ENCODE peak calls at places on chromosomes 16 and 17, in nine cellular contexts. One of them, this sample, is unnamed.

GRCh38 chr17:77391668-77392375 is 251.1 kb downstream of the SEC14L1 start:
- DNase-seq in GM23338: peak
- DNase-seq in lower lobe of right lung: no peak
- DNase-seq in PC-3: peak
- DNase-seq in GM12865: no peak
- DNase-seq in progenitor cell of endocrine pancreas: no peak
- DNase-seq in esophagus muscularis mucosa: no peak
- DNase-seq in heart right ventricle: no peak
- DNase-seq in RWPE2: no peak
- DNase-seq in this sample: peak

GRCh38 chr17:79320331-79320730 is 245.7 kb downstream of the ENGASE start:
- DNase-seq in lower lobe of right lung: no peak
- DNase-seq in esophagus muscularis mucosa: no peak
- DNase-seq in progenitor cell of endocrine pancreas: no peak
- DNase-seq in GM12865: no peak
- DNase-seq in GM23338: no peak
- DNase-seq in RWPE2: no peak
- DNase-seq in PC-3: no peak
- DNase-seq in heart right ventricle: no peak
- DNase-seq in this sample: no peak

GRCh38 chr16:73152731-73153130 is 104.8 kb upstream of the ZFHX3 start:
- DNase-seq in lower lobe of right lung: no peak
- DNase-seq in RWPE2: no peak
- DNase-seq in progenitor cell of endocrine pancreas: peak
- DNase-seq in esophagus muscularis mucosa: no peak
- DNase-seq in GM23338: peak
- DNase-seq in PC-3: no peak
- DNase-seq in heart right ventricle: no peak
- DNase-seq in GM12865: no peak
- DNase-seq in this sample: no peak

GRCh38 chr16:27429981-27430441 is 28.0 kb downstream of the IL21R start:
- DNase-seq in GM12865: peak
- DNase-seq in progenitor cell of endocrine pancreas: peak
- DNase-seq in esophagus muscularis mucosa: peak
- DNase-seq in heart right ventricle: peak
- DNase-seq in lower lobe of right lung: no peak
- DNase-seq in RWPE2: no peak
- DNase-seq in PC-3: no peak
- DNase-seq in GM23338: no peak
- DNase-seq in this sample: no peak

GRCh38 chr17:59754547-59754946 is 47.1 kb downstream of the VMP1 start:
- DNase-seq in PC-3: peak
- DNase-seq in esophagus muscularis mucosa: no peak
- DNase-seq in lower lobe of right lung: no peak
- DNase-seq in RWPE2: peak
- DNase-seq in GM23338: no peak
- DNase-seq in progenitor cell of endocrine pancreas: no peak
- DNase-seq in heart right ventricle: no peak
- DNase-seq in GM12865: peak
- DNase-seq in this sample: peak

GRCh38 chr17:40317345-40317873 is 8.4 kb downstream of the RARA start:
- DNase-seq in PC-3: peak
- DNase-seq in GM12865: peak
- DNase-seq in heart right ventricle: peak
- DNase-seq in GM23338: peak
- DNase-seq in lower lobe of right lung: no peak
- DNase-seq in esophagus muscularis mucosa: no peak
- DNase-seq in progenitor cell of endocrine pancreas: no peak
- DNase-seq in RWPE2: no peak
- DNase-seq in this sample: peak

GRCh38 chr17:48528153-48528912 is 2.5 kb downstream of the HOXB1 start:
- DNase-seq in heart right ventricle: no peak
- DNase-seq in progenitor cell of endocrine pancreas: no peak
- DNase-seq in lower lobe of right lung: no peak
- DNase-seq in PC-3: no peak
- DNase-seq in GM12865: no peak
- DNase-seq in RWPE2: no peak
- DNase-seq in GM23338: peak
- DNase-seq in esophagus muscularis mucosa: no peak
- DNase-seq in this sample: no peak

GRCh38 chr17:76276461-76277299 is 11.5 kb downstream of the UBALD2 start:
- DNase-seq in lower lobe of right lung: no peak
- DNase-seq in GM12865: no peak
- DNase-seq in GM23338: no peak
- DNase-seq in progenitor cell of endocrine pancreas: no peak
- DNase-seq in heart right ventricle: no peak
- DNase-seq in esophagus muscularis mucosa: no peak
- DNase-seq in RWPE2: no peak
- DNase-seq in PC-3: peak
- DNase-seq in this sample: peak

GRCh38 chr16:67284699-67285646 is 5.6 kb downstream of the PLEKHG4 start:
- DNase-seq in esophagus muscularis mucosa: no peak
- DNase-seq in GM12865: peak
- DNase-seq in lower lobe of right lung: peak
- DNase-seq in progenitor cell of endocrine pancreas: peak
- DNase-seq in GM23338: peak
- DNase-seq in heart right ventricle: peak
- DNase-seq in RWPE2: peak
- DNase-seq in PC-3: peak
- DNase-seq in this sample: peak

GRCh38 chr17:38550661-38551060 is 55.1 kb downstream of the SRCIN1 start:
- DNase-seq in RWPE2: no peak
- DNase-seq in lower lobe of right lung: no peak
- DNase-seq in esophagus muscularis mucosa: no peak
- DNase-seq in heart right ventricle: peak
- DNase-seq in GM23338: no peak
- DNase-seq in GM12865: no peak
- DNase-seq in progenitor cell of endocrine pancreas: no peak
- DNase-seq in PC-3: peak
- DNase-seq in this sample: peak

GRCh38 chr16:25135239-25135878 is 23.8 kb downstream of the LCMT1 start:
- DNase-seq in lower lobe of right lung: no peak
- DNase-seq in RWPE2: no peak
- DNase-seq in PC-3: peak
- DNase-seq in esophagus muscularis mucosa: no peak
- DNase-seq in GM23338: no peak
- DNase-seq in progenitor cell of endocrine pancreas: no peak
- DNase-seq in heart right ventricle: no peak
- DNase-seq in GM12865: no peak
- DNase-seq in this sample: peak

GRCh38 chr17:2016494-2016893 is 8.6 kb downstream of the RTN4RL1 start:
- DNase-seq in esophagus muscularis mucosa: no peak
- DNase-seq in progenitor cell of endocrine pancreas: no peak
- DNase-seq in PC-3: no peak
- DNase-seq in GM12865: no peak
- DNase-seq in heart right ventricle: no peak
- DNase-seq in lower lobe of right lung: no peak
- DNase-seq in GM23338: no peak
- DNase-seq in RWPE2: no peak
- DNase-seq in this sample: no peak

DNA sequence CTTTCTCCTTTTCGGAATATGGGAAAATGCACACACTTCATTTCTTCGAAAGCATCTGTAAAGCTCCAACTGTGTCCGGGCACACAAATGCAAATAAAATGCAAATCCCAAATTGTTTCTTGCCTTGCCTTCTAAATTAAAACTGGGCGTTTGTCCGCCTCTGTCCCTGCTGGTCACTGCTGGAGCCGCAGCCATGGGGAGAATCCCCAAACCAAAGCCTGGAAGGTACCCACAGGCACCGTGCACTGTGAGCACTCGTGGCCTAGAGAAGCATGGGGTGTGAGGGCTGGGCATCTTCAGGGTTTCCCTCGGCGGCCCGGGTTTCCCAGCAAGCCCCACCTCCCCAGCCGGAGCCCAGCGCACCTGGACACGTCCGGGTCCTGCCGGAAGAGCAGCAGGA is 2.9 kb downstream of the SLC47A2 start:
- DNase-seq in GM23338: peak
- DNase-seq in lower lobe of right lung: no peak
- DNase-seq in heart right ventricle: no peak
- DNase-seq in progenitor cell of endocrine pancreas: no peak
- DNase-seq in PC-3: peak
- DNase-seq in GM12865: no peak
- DNase-seq in esophagus muscularis mucosa: no peak
- DNase-seq in RWPE2: no peak
- DNase-seq in this sample: no peak
- TF ChIP-seq CTCF in GM23338: peak
- TF ChIP-seq CTCF in lower lobe of right lung: no peak
- TF ChIP-seq CTCF in heart right ventricle: no peak
- TF ChIP-seq CTCF in progenitor cell of endocrine pancreas: peak
- TF ChIP-seq CTCF in PC-3: peak
- TF ChIP-seq CTCF in GM12865: peak
- TF ChIP-seq CTCF in esophagus muscularis mucosa: no peak
- TF ChIP-seq CTCF in RWPE2: no peak
- TF ChIP-seq CTCF in this sample: no peak

DNA sequence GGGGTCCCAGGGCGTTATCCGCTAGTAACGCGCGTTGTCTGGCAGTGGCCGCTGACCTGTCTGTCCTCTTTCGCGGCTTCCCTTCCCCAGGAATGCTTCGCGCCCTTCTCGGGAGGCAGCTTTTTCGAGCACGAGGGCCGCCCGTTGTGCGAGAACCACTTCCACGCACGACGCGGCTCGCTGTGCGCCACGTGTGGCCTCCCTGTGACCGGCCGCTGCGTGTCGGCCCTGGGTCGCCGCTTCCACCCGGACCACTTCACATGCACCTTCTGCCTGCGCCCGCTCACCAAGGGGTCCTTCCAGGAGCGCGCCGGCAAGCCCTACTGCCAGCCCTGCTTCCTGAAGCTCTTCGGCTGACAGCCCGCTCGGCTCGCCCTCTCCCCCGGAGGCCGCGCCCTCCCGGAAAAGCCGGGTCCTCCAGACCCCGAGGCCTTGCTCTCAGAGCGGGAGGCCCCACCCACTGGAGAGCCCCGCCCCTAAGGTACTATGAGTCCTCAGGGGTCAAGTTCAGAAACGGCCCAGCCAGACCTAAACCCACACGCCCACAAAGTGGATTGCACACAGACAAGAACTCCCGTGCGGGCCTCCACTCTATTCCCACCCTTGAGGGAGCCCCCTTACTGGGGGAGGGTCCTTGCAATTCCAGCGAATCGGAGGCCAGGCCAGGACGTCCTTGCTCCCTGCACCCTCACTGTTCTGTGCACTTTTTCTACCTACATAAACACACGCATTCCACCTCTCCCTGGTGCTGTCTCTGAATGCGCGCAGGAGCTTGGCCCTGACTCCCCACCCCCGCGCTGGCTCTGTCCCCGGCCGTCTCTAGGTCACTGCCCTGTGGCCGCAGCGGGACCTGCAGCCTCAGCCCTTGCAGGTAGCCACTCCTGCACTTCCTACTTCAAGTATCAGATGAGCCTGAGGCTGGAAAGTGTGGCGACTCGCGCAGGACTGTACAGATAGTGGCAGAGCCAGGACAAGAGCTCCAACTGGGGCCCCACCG is 5.4 kb upstream of the SLC5A2 start:
- DNase-seq in RWPE2: no peak
- DNase-seq in lower lobe of right lung: peak
- DNase-seq in GM23338: peak
- DNase-seq in PC-3: no peak
- DNase-seq in progenitor cell of endocrine pancreas: peak
- DNase-seq in heart right ventricle: no peak
- DNase-seq in esophagus muscularis mucosa: no peak
- DNase-seq in GM12865: no peak
- DNase-seq in this sample: no peak
- TF ChIP-seq CTCF in RWPE2: no peak
- TF ChIP-seq CTCF in lower lobe of right lung: peak
- TF ChIP-seq CTCF in GM23338: no peak
- TF ChIP-seq CTCF in PC-3: no peak
- TF ChIP-seq CTCF in progenitor cell of endocrine pancreas: peak
- TF ChIP-seq CTCF in heart right ventricle: no peak
- TF ChIP-seq CTCF in esophagus muscularis mucosa: no peak
- TF ChIP-seq CTCF in GM12865: no peak
- TF ChIP-seq CTCF in this sample: no peak

GRCh38 chr17:66863820-66864219 is 28.9 kb downstream of the CACNG5 start:
- DNase-seq in heart right ventricle: no peak
- DNase-seq in RWPE2: no peak
- DNase-seq in progenitor cell of endocrine pancreas: no peak
- DNase-seq in esophagus muscularis mucosa: no peak
- DNase-seq in lower lobe of right lung: no peak
- DNase-seq in GM23338: no peak
- DNase-seq in PC-3: no peak
- DNase-seq in GM12865: no peak
- DNase-seq in this sample: no peak
- TF ChIP-seq CTCF in heart right ventricle: no peak
- TF ChIP-seq CTCF in RWPE2: no peak
- TF ChIP-seq CTCF in progenitor cell of endocrine pancreas: no peak
- TF ChIP-seq CTCF in esophagus muscularis mucosa: no peak
- TF ChIP-seq CTCF in lower lobe of right lung: no peak
- TF ChIP-seq CTCF in GM23338: no peak
- TF ChIP-seq CTCF in PC-3: no peak
- TF ChIP-seq CTCF in GM12865: no peak
- TF ChIP-seq CTCF in this sample: no peak

GRCh38 chr16:58842156-58842555 is 108.0 kb upstream of the GOT2 start:
- DNase-seq in progenitor cell of endocrine pancreas: no peak
- DNase-seq in GM23338: no peak
- DNase-seq in esophagus muscularis mucosa: no peak
- DNase-seq in heart right ventricle: no peak
- DNase-seq in lower lobe of right lung: no peak
- DNase-seq in RWPE2: no peak
- DNase-seq in PC-3: no peak
- DNase-seq in GM12865: no peak
- DNase-seq in this sample: no peak

GRCh38 chr16:58847902-58848661 is 114.0 kb upstream of the GOT2 start:
- DNase-seq in PC-3: no peak
- DNase-seq in heart right ventricle: no peak
- DNase-seq in RWPE2: no peak
- DNase-seq in esophagus muscularis mucosa: no peak
- DNase-seq in GM12865: no peak
- DNase-seq in progenitor cell of endocrine pancreas: no peak
- DNase-seq in GM23338: peak
- DNase-seq in lower lobe of right lung: no peak
- DNase-seq in this sample: no peak

GRCh38 chr16:58848662-58849002 is 114.5 kb upstream of the GOT2 start:
- DNase-seq in progenitor cell of endocrine pancreas: no peak
- DNase-seq in lower lobe of right lung: no peak
- DNase-seq in RWPE2: no peak
- DNase-seq in GM12865: no peak
- DNase-seq in PC-3: no peak
- DNase-seq in GM23338: no peak
- DNase-seq in heart right ventricle: no peak
- DNase-seq in esophagus muscularis mucosa: no peak
- DNase-seq in this sample: no peak

GRCh38 chr16:58842746-58843145 is 108.6 kb upstream of the GOT2 start:
- DNase-seq in GM12865: no peak
- DNase-seq in heart right ventricle: no peak
- DNase-seq in lower lobe of right lung: no peak
- DNase-seq in GM23338: no peak
- DNase-seq in RWPE2: no peak
- DNase-seq in progenitor cell of endocrine pancreas: no peak
- DNase-seq in PC-3: no peak
- DNase-seq in esophagus muscularis mucosa: no peak
- DNase-seq in this sample: no peak

DNA sequence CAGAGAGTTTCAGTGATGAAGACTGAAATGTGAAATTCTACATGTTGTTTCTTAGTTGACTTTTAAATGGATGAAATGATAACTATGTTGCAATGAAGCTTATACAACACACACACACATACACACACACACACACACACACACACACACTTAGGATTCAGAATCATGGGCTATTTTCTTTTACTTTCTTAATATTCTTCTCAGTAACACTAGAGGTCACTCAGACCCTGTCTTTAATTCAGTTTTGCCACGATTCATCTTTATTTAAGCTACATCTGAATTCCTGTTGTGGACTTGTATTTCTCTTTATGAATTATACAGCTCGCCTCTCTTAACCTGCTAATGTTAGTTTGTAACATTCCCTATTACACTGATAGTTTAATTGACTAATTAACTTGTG is 109.6 kb upstream of the GOT2 start:
- DNase-seq in progenitor cell of endocrine pancreas: no peak
- DNase-seq in GM12865: peak
- DNase-seq in heart right ventricle: no peak
- DNase-seq in lower lobe of right lung: no peak
- DNase-seq in PC-3: peak
- DNase-seq in GM23338: peak
- DNase-seq in RWPE2: no peak
- DNase-seq in esophagus muscularis mucosa: no peak
- DNase-seq in this sample: peak
- TF ChIP-seq CTCF in progenitor cell of endocrine pancreas: peak
- TF ChIP-seq CTCF in GM12865: peak
- TF ChIP-seq CTCF in heart right ventricle: peak
- TF ChIP-seq CTCF in lower lobe of right lung: no peak
- TF ChIP-seq CTCF in PC-3: peak
- TF ChIP-seq CTCF in GM23338: peak
- TF ChIP-seq CTCF in RWPE2: peak
- TF ChIP-seq CTCF in esophagus muscularis mucosa: no peak
- TF ChIP-seq CTCF in this sample: peak

This sample was measured in MCF 10A.